ENCODE peak calls at places on chromosomes 5 and 9, in ten cellular contexts. R is hepatocyte; K is cardiac fibroblast; L is AG09309; Y is BE2C; X is breast epithelium; D is CD8-positive, alpha-beta T cell; E is GM06990; H is left ventricle myocardium inferior; N is astrocyte. G is an unnamed sample.

GRCh38 chr9:71271602-71272001 is 150.2 kb upstream of the TRPM3 start:
- DNase-seq in R (no peak), E (no peak), Y (no peak), D (no peak), N (no peak), H (no peak), L (no peak), K (no peak), X (no peak), G (no peak)

GRCh38 chr9:4287886-4288588 is 11.8 kb downstream of the GLIS3 start:
- DNase-seq in X (no peak), L (no peak), Y (no peak), H (no peak), K (no peak), E (no peak), N (no peak), R (no peak), D (no peak), G (no peak)

GRCh38 chr9:121770415-121771273 is 119.2 kb downstream of the DAB2IP start:
- DNase-seq in R (no peak), E (no peak), L (peak), Y (no peak), H (no peak), K (peak), N (peak), X (no peak), D (no peak), G (no peak)

GRCh38 chr5:79499640-79500273 is 14.2 kb downstream of the HOMER1 start:
- DNase-seq in X (no peak), N (no peak), Y (no peak), R (no peak), K (no peak), L (no peak), E (no peak), H (no peak), D (no peak), G (no peak)

GRCh38 chr9:87792831-87793288 is 66.9 kb downstream of the CTSL start:
- DNase-seq in R (peak), L (peak), N (peak), D (no peak), E (peak), H (peak), X (no peak), K (peak), Y (no peak), G (peak)

GRCh38 chr5:141559481-141559880 is 59.3 kb downstream of the DIAPH1 start:
- DNase-seq in X (no peak), Y (no peak), N (peak), K (peak), D (no peak), R (no peak), E (no peak), H (no peak), L (peak), G (no peak)

GRCh38 chr5:83856898-83857297 is 136.2 kb upstream of the HAPLN1 start:
- DNase-seq in N (no peak), X (no peak), K (peak), E (no peak), L (no peak), D (no peak), H (no peak), Y (no peak), R (no peak), G (no peak)

GRCh38 chr9:81557957-81558791 is 131.2 kb downstream of the TLE1 start:
- DNase-seq in R (no peak), E (no peak), L (peak), K (peak), N (peak), Y (no peak), D (no peak), X (no peak), H (no peak), G (no peak)

GRCh38 chr5:22908129-22908528 is 55.0 kb upstream of the CDH12 start:
- DNase-seq in X (no peak), N (no peak), R (peak), Y (no peak), K (no peak), D (no peak), H (no peak), E (no peak), L (no peak), G (no peak)

GRCh38 chr5:53073349-53073748 is 36.2 kb downstream of the MOCS2 start:
- DNase-seq in E (no peak), X (no peak), K (peak), L (no peak), H (no peak), N (peak), D (no peak), R (no peak), Y (no peak), G (no peak)

GRCh38 chr5:114360816-114361723 is 800 bp upstream of the KCNN2 start:
- DNase-seq in Y (peak), E (peak), X (no peak), N (no peak), R (peak), H (peak), L (no peak), D (no peak), K (no peak), G (no peak)

GRCh38 chr5:114355086-114355830 is 6.6 kb upstream of the KCNN2 start:
- DNase-seq in H (no peak), L (no peak), N (no peak), K (no peak), D (no peak), Y (no peak), R (no peak), E (no peak), X (no peak), G (no peak)

GRCh38 chr5:114361724-114362196 is at the start of gene KCNN2:
- DNase-seq in L (no peak), Y (peak), E (peak), N (peak), R (peak), D (no peak), H (peak), K (peak), X (peak), G (no peak)

GRCh38 chr5:114360362-114360761 is 1.5 kb upstream of the KCNN2 start:
- DNase-seq in R (no peak), K (no peak), N (no peak), E (no peak), X (no peak), Y (no peak), L (no peak), H (no peak), D (no peak), G (no peak)

DNA sequence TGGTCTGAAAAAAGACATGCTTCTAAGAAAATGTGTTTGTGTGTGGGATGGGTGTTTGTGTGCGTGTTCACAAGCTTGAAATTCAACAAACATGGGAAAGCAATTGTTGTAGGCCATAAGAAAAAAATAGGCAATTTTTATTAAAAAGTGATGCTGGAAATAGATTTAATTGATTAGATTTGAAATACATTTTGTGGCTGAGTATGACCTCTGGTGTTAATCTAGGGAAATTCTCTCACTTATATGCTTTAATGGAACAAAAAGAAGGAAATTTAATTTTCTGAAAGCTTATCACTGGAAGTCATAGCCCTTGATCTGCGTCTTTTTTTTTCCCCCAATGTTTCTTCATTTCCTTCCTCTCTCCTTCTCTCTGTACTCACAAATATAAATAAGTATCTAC is 3.5 kb upstream of the KCNN2 start:
- DNase-seq in N (no peak), Y (no peak), E (no peak), L (no peak), K (no peak), X (no peak), D (no peak), H (no peak), R (no peak), G (no peak)
- TF ChIP-seq CTCF in N (no peak), Y (no peak), E (no peak), L (no peak), K (no peak), X (no peak), D (no peak), H (no peak), R (peak), G (no peak)

GRCh38 chr9:128916204-128916603 is 4.6 kb upstream of the PHYHD1 start:
- DNase-seq in D (no peak), X (peak), R (no peak), Y (no peak), L (no peak), H (no peak), N (no peak), K (peak), E (no peak), G (no peak)

GRCh38 chr9:128917151-128917849 is 3.5 kb upstream of the PHYHD1 start:
- DNase-seq in E (no peak), N (peak), R (no peak), X (peak), D (no peak), Y (no peak), K (peak), H (peak), L (no peak), G (peak)

GRCh38 chr9:128913995-128914772 is 6.6 kb upstream of the PHYHD1 start:
- DNase-seq in R (no peak), D (no peak), Y (no peak), K (no peak), H (no peak), N (no peak), X (no peak), E (no peak), L (no peak), G (no peak)

GRCh38 chr9:128918921-128919320 is 1.9 kb upstream of the PHYHD1 start:
- DNase-seq in K (no peak), L (no peak), N (no peak), H (no peak), E (no peak), R (no peak), D (no peak), X (no peak), Y (no peak), G (no peak)

GRCh38 chr9:128916745-128917144 is 4.0 kb upstream of the PHYHD1 start:
- DNase-seq in N (no peak), L (no peak), K (no peak), E (no peak), R (no peak), X (no peak), Y (no peak), D (no peak), H (no peak), G (no peak)
- H3K4me3 ChIP-seq in N (no peak), L (no peak), K (no peak), E (no peak), R (no peak), X (peak), Y (no peak), D (no peak), H (peak), G (peak)

DNA sequence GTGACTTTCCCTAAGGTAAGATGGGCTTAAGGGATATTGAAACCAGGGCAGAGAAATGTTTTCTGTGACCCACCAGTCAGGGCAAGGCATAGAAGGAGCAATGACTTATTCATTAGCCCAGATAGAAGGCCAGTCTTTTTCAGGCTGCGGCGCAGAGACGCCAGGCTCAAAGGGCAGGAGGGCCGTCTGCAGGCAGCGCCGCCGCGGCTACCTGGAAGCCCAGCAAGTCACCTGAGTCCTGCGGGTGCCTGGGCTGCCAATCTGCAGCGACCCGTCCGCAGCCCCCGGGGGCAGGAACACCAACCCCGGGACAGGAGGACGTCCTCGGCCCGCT is 322 bp upstream of the SH3GL2 start:
- DNase-seq in N (no peak), H (no peak), X (no peak), L (no peak), K (no peak), D (no peak), Y (no peak), R (no peak), E (no peak), G (no peak)
- TF ChIP-seq CTCF in N (no peak), H (no peak), X (no peak), L (no peak), K (no peak), D (no peak), Y (no peak), R (no peak), E (no peak), G (no peak)

GRCh38 chr9:126626117-126627022 is 12.6 kb downstream of the LMX1B start:
- DNase-seq in H (no peak), K (no peak), L (no peak), D (no peak), X (no peak), Y (no peak), E (no peak), R (no peak), N (no peak), G (no peak)
- H3K4me3 ChIP-seq in H (peak), K (no peak), L (no peak), D (peak), X (peak), Y (no peak), E (peak), R (no peak), N (no peak), G (peak)

GRCh38 chr5:168578506-168579205 is 512 bp downstream of the PANK3 start:
- DNase-seq in E (no peak), X (no peak), K (no peak), Y (peak), H (no peak), L (no peak), N (no peak), R (peak), D (no peak), G (no peak)
- TF ChIP-seq CTCF in E (no peak), X (no peak), K (no peak), Y (peak), H (no peak), L (no peak), N (no peak), R (no peak), D (no peak), G (no peak)

GRCh38 chr5:160133071-160133917 is 14.0 kb upstream of the PWWP2A start:
- DNase-seq in L (no peak), R (peak), H (peak), Y (no peak), K (peak), X (no peak), N (peak), D (no peak), E (no peak), G (peak)
- H3K4me3 ChIP-seq in L (no peak), R (no peak), H (peak), Y (no peak), K (peak), X (peak), N (no peak), D (no peak), E (no peak), G (peak)

GRCh38 chr5:157354825-157355224 is 88.9 kb downstream of the CYFIP2 start:
- DNase-seq in R (no peak), N (no peak), E (no peak), D (no peak), Y (no peak), X (no peak), H (no peak), K (no peak), L (no peak), G (no peak)
- TF ChIP-seq CTCF in R (peak), N (peak), E (peak), D (no peak), Y (peak), X (no peak), H (no peak), K (peak), L (peak), G (no peak)

GRCh38 chr9:83977196-83977595 is 2.8 kb downstream of the HNRNPK start:
- DNase-seq in K (no peak), D (no peak), Y (no peak), L (no peak), R (no peak), E (no peak), H (no peak), N (no peak), X (no peak), G (no peak)

GRCh38 chr9:83972286-83972685 is 7.7 kb downstream of the HNRNPK start:
- DNase-seq in K (no peak), L (no peak), X (no peak), H (no peak), Y (no peak), N (no peak), D (no peak), E (no peak), R (no peak), G (no peak)

GRCh38 chr9:83978992-83979811 is 813 bp downstream of the HNRNPK start:
- DNase-seq in E (peak), R (peak), D (peak), H (peak), K (peak), N (peak), L (peak), Y (peak), X (peak), G (peak)

GRCh38 chr9:83979812-83980394 is at the start of gene HNRNPK:
- DNase-seq in R (peak), K (peak), D (peak), N (peak), H (peak), L (peak), Y (peak), E (peak), X (peak), G (peak)

DNA sequence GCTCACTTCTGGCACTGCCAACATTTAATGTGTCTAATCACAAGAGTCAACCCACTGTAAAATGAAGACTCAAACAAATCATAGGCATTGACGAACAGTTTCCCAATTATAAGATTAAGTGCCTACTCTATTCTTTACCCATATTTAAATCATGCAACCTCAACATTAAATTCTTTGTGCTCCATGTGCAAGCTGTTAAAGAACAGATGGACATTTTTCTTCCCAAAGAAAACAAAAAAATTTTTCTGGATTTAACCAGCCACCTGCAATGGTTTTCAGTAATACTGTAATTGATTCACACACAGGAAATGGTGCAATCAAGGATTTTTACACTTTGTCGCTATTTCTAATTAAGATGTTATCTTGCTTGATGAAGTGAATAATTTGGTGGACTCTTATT is 3.6 kb downstream of the HNRNPK start:
- DNase-seq in X (no peak), Y (no peak), D (no peak), R (no peak), E (no peak), L (no peak), K (no peak), H (no peak), N (no peak), G (no peak)
- H3K4me3 ChIP-seq in X (no peak), Y (no peak), D (no peak), R (no peak), E (no peak), L (no peak), K (no peak), H (peak), N (no peak), G (peak)

GRCh38 chr9:21473236-21473635 is 8.9 kb downstream of the IFNE start:
- DNase-seq in R (no peak), L (no peak), K (no peak), X (no peak), D (no peak), E (no peak), N (no peak), Y (no peak), H (no peak), G (no peak)
- TF ChIP-seq CTCF in R (no peak), L (no peak), K (peak), X (no peak), D (no peak), E (no peak), N (no peak), Y (no peak), H (no peak), G (no peak)

G was measured in thoracic aorta.